ENCODE peak calls at places on chromosomes 5 and 9, in five cellular contexts. E, C, W, I and F are unnamed samples.

GRCh38 chr5:179319741-179320281 is 25.4 kb downstream of the ADAMTS2 start:
- DNase-seq in E (peak), C (no peak), W (no peak), I (no peak), F (no peak)

GRCh38 chr5:128446-128845 is 36.5 kb downstream of the PLEKHG4B start:
- DNase-seq in E (peak), C (no peak), W (no peak), I (no peak), F (no peak)

GRCh38 chr5:149265559-149265958 is 6.1 kb upstream of the AFAP1L1 start:
- DNase-seq in E (peak), C (no peak), W (peak), I (peak), F (no peak)

GRCh38 chr5:68505917-68506860 is 290.6 kb downstream of the PIK3R1 start:
- DNase-seq in E (peak), C (no peak), W (peak), I (peak), F (no peak)

GRCh38 chr9:4106744-4107143 is 193.1 kb downstream of the GLIS3 start:
- DNase-seq in E (peak), C (peak), W (no peak), I (no peak), F (no peak)

GRCh38 chr5:98917433-98917832 is 11.4 kb downstream of the CHD1 start:
- DNase-seq in E (no peak), C (no peak), W (no peak), I (no peak), F (no peak)

GRCh38 chr5:89769975-89770374 is 639.6 kb downstream of the CETN3 start:
- DNase-seq in E (peak), C (no peak), W (no peak), I (no peak), F (no peak)

GRCh38 chr9:19985081-19985480 is 196.2 kb upstream of the SLC24A2 start:
- DNase-seq in E (no peak), C (no peak), W (no peak), I (no peak), F (no peak)

GRCh38 chr5:151022511-151023018 is 2.2 kb downstream of the GPX3 start:
- DNase-seq in E (no peak), C (no peak), W (no peak), I (no peak), F (no peak)

GRCh38 chr5:55604611-55605067 is 69.9 kb upstream of the PLPP1 start:
- DNase-seq in E (peak), C (no peak), W (no peak), I (no peak), F (no peak)

GRCh38 chr9:122261469-122261881 is 3.2 kb downstream of the RBM18 start:
- DNase-seq in E (peak), C (peak), W (peak), I (peak), F (no peak)

DNA sequence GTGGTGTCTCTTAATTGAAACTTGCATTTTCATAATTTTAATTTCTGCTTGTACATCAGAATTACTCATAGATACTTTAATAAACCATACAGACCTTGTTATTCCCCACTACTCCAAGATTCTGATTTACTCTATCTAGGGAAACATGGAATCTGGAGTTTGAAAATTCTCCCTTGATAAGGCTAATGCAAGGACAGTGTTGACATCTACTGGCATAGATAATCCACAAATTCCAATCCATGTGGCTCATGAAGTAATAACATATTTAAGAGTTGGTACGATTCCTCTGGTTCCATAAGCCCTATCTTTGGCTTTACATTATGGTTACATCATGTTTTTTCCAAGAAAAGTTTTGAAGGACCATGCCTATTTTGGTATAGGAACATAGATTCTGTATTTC is 759.2 kb downstream of the TLR4 start:
- DNase-seq in E (no peak), C (no peak), W (no peak), I (no peak), F (no peak)
- TF ChIP-seq CTCF in E (no peak), C (no peak), W (no peak), I (no peak), F (no peak)

GRCh38 chr9:108053555-108054061 is 564.0 kb upstream of the KLF4 start:
- DNase-seq in E (peak), C (peak), W (peak), I (no peak), F (no peak)
- TF ChIP-seq CTCF in E (no peak), C (no peak), W (no peak), I (no peak), F (no peak)

GRCh38 chr9:89555016-89555415 is 49.8 kb upstream of the GADD45G start:
- DNase-seq in E (no peak), C (no peak), W (no peak), I (no peak), F (no peak)

GRCh38 chr9:89558500-89558899 is 46.3 kb upstream of the GADD45G start:
- DNase-seq in E (no peak), C (no peak), W (no peak), I (no peak), F (no peak)

GRCh38 chr9:89554307-89554706 is 50.5 kb upstream of the GADD45G start:
- DNase-seq in E (no peak), C (no peak), W (no peak), I (no peak), F (no peak)

GRCh38 chr9:89553451-89554020 is 51.3 kb upstream of the GADD45G start:
- DNase-seq in E (no peak), C (no peak), W (no peak), I (no peak), F (no peak)

DNA sequence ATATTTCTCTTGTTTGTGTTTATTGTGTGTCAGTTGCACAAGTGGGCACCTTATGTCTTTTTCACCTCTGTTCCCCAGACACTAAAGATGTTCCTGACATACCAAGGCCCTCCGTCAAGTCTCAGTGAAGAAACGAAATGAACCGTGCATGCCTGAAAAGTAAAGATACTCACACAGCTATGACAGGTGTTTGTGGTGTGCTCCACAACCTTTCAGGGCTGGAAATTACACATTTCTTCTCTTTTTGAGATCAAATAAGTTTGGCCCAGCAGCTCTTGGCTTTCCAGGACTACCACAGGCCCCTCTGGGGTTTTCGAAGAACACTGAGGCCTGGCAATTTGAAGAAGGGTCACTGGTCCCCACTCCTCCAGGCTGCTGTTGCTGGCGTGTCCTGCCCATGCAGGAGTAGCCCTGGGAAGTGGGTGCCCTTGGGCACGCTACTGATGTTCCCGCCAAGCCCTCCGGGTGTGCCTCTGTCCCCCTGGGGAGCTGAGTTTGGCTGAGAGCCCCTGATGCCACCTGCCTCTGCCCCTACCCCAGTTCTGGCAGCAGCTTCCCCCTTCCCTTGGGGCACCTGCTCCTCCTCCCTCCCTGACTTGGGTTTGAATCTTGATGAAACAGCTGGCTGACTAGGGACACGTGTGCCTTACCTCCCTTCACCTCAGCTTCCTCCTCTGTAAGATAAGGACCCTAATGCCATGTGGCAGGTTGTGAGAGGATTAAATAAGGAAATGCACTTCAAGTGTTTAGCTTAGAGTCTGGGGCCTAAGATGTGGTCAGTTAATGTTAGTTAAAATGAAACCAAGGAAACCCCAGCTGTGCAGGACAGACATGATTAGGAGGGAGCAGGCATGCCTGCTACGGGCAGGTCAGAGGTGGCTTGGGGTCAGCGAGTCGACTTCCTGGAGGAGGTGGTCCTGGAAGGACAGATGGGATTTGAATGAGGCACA is 49.1 kb upstream of the GADD45G start:
- DNase-seq in E (no peak), C (no peak), W (no peak), I (no peak), F (no peak)
- TF ChIP-seq CTCF in E (no peak), C (no peak), W (no peak), I (no peak), F (no peak)

GRCh38 chr9:83410701-83411100 is 127.5 kb downstream of the FRMD3 start:
- DNase-seq in E (peak), C (no peak), W (no peak), I (no peak), F (no peak)
- TF ChIP-seq CTCF in E (no peak), C (no peak), W (no peak), I (no peak), F (no peak)

DNA sequence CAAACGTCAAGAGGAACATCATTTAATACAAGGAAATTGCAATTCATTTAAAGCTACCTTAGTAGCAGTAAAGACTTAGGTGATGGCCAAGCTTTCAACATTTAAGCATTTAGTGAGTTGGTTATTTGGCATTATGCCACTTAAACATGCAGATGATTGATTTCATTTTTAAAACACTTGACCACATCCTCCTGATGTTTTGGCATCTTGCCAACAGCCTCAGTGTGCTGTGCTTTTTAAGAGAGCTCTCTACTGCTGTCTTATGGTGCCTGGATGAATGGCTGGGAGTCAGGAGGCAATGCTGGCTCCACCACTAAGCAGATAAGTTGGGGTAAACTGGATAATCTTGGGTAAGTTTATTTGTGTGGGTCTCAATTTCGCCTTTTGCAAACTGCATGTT is 364.5 kb downstream of the MAN2A1 start:
- DNase-seq in E (peak), C (no peak), W (peak), I (peak), F (peak)
- TF ChIP-seq CTCF in E (peak), C (no peak), W (no peak), I (no peak), F (no peak)

GRCh38 chr5:177303121-177303924 is at the start of the genes PRELID1 and RAB24:
- DNase-seq in E (peak), C (peak), W (peak), I (peak), F (peak)
- TF ChIP-seq CTCF in E (peak), C (peak), W (no peak), I (peak), F (no peak)

GRCh38 chr5:158911693-158912363 is 187.9 kb downstream of the EBF1 start:
- DNase-seq in E (no peak), C (no peak), W (no peak), I (no peak), F (no peak)
- TF ChIP-seq CTCF in E (no peak), C (no peak), W (no peak), I (no peak), F (no peak)

GRCh38 chr5:143019614-143020515 is 249.7 kb downstream of the ARHGAP26 start:
- DNase-seq in E (no peak), C (no peak), W (no peak), I (no peak), F (no peak)
- TF ChIP-seq CTCF in E (no peak), C (no peak), W (no peak), I (no peak), F (no peak)

GRCh38 chr5:77623341-77623740 is 15.2 kb downstream of the OTP start:
- DNase-seq in E (no peak), C (no peak), W (no peak), I (no peak), F (no peak)

GRCh38 chr5:77616920-77617319 is 21.6 kb downstream of the OTP start:
- DNase-seq in E (no peak), C (no peak), W (no peak), I (no peak), F (no peak)

GRCh38 chr5:77621440-77621839 is 17.1 kb downstream of the OTP start:
- DNase-seq in E (no peak), C (no peak), W (no peak), I (no peak), F (no peak)

GRCh38 chr5:77620404-77620803 is 18.1 kb downstream of the OTP start:
- DNase-seq in E (no peak), C (no peak), W (no peak), I (peak), F (no peak)
- TF ChIP-seq CTCF in E (no peak), C (no peak), W (no peak), I (no peak), F (peak)